ENCODE peak calls at places on chromosomes 11 and 22, in seven cellular contexts. One of them, this sample, is unnamed.

GRCh38 chr11:120867024-120867423 is 156.9 kb upstream of the TBCEL start:
- DNase-seq in brain microvascular endothelial cell: no peak
- DNase-seq in CD8-positive, alpha-beta T cell: no peak
- DNase-seq in HepG2: no peak
- DNase-seq in GM12878: no peak
- DNase-seq in lower lobe of right lung: no peak
- DNase-seq in BE2C: no peak
- DNase-seq in this sample: no peak

GRCh38 chr22:38317995-38318715 is 922 bp upstream of the CSNK1E start:
- DNase-seq in lower lobe of right lung: peak; percentile 75
- DNase-seq in HepG2: peak; percentile 77
- DNase-seq in CD8-positive, alpha-beta T cell: no peak
- DNase-seq in BE2C: peak; percentile 68
- DNase-seq in brain microvascular endothelial cell: peak; percentile 86
- DNase-seq in GM12878: no peak
- DNase-seq in this sample: no peak

GRCh38 chr22:42560781-42561180 is 7.0 kb downstream of the SERHL2 start:
- DNase-seq in BE2C: peak; percentile 40
- DNase-seq in brain microvascular endothelial cell: no peak
- DNase-seq in GM12878: no peak
- DNase-seq in HepG2: peak; percentile 35
- DNase-seq in CD8-positive, alpha-beta T cell: no peak
- DNase-seq in lower lobe of right lung: no peak
- DNase-seq in this sample: no peak

GRCh38 chr22:44091021-44091721 is 67.1 kb downstream of the PARVB start:
- DNase-seq in HepG2: peak; percentile 10
- DNase-seq in BE2C: peak; percentile 29
- DNase-seq in lower lobe of right lung: no peak
- DNase-seq in GM12878: no peak
- DNase-seq in CD8-positive, alpha-beta T cell: no peak
- DNase-seq in brain microvascular endothelial cell: peak; percentile 31
- DNase-seq in this sample: no peak

GRCh38 chr11:95450547-95451123 is 219.6 kb upstream of the SESN3 start:
- DNase-seq in brain microvascular endothelial cell: peak; percentile 85
- DNase-seq in CD8-positive, alpha-beta T cell: no peak
- DNase-seq in BE2C: peak; percentile 26
- DNase-seq in GM12878: no peak
- DNase-seq in HepG2: no peak
- DNase-seq in lower lobe of right lung: no peak
- DNase-seq in this sample: no peak

GRCh38 chr11:57974830-57975229 is 48.9 kb upstream of the OR9Q1 start:
- DNase-seq in GM12878: no peak
- DNase-seq in brain microvascular endothelial cell: no peak
- DNase-seq in lower lobe of right lung: no peak
- DNase-seq in CD8-positive, alpha-beta T cell: no peak
- DNase-seq in HepG2: no peak
- DNase-seq in BE2C: no peak
- DNase-seq in this sample: no peak

GRCh38 chr11:12137938-12138731 is 27.7 kb downstream of the MICAL2 start:
- DNase-seq in lower lobe of right lung: no peak
- DNase-seq in CD8-positive, alpha-beta T cell: no peak
- DNase-seq in HepG2: no peak
- DNase-seq in brain microvascular endothelial cell: peak; percentile 89
- DNase-seq in BE2C: no peak
- DNase-seq in GM12878: no peak
- DNase-seq in this sample: no peak

GRCh38 chr22:43482310-43482625 is 70.5 kb downstream of the MPPED1 start:
- DNase-seq in HepG2: no peak
- DNase-seq in BE2C: no peak
- DNase-seq in lower lobe of right lung: no peak
- DNase-seq in GM12878: no peak
- DNase-seq in brain microvascular endothelial cell: no peak
- DNase-seq in CD8-positive, alpha-beta T cell: no peak
- DNase-seq in this sample: no peak

GRCh38 chr22:20110359-20110985 is 5.4 kb upstream of the RANBP1 start:
- DNase-seq in brain microvascular endothelial cell: no peak
- DNase-seq in lower lobe of right lung: no peak
- DNase-seq in HepG2: no peak
- DNase-seq in BE2C: no peak
- DNase-seq in GM12878: no peak
- DNase-seq in CD8-positive, alpha-beta T cell: no peak
- DNase-seq in this sample: no peak

GRCh38 chr11:92739020-92739419 is 230.4 kb upstream of the MTNR1B start:
- DNase-seq in HepG2: no peak
- DNase-seq in GM12878: no peak
- DNase-seq in CD8-positive, alpha-beta T cell: no peak
- DNase-seq in lower lobe of right lung: no peak
- DNase-seq in brain microvascular endothelial cell: peak; percentile 16
- DNase-seq in BE2C: no peak
- DNase-seq in this sample: no peak

GRCh38 chr11:92738281-92738680 is 231.2 kb upstream of the MTNR1B start:
- DNase-seq in GM12878: no peak
- DNase-seq in lower lobe of right lung: no peak
- DNase-seq in HepG2: no peak
- DNase-seq in CD8-positive, alpha-beta T cell: no peak
- DNase-seq in brain microvascular endothelial cell: no peak
- DNase-seq in BE2C: no peak
- DNase-seq in this sample: no peak

GRCh38 chr11:92740251-92740650 is 229.2 kb upstream of the MTNR1B start:
- DNase-seq in brain microvascular endothelial cell: no peak
- DNase-seq in HepG2: no peak
- DNase-seq in GM12878: no peak
- DNase-seq in BE2C: no peak
- DNase-seq in lower lobe of right lung: no peak
- DNase-seq in CD8-positive, alpha-beta T cell: no peak
- DNase-seq in this sample: no peak

GRCh38 chr11:92735039-92735438 is 234.4 kb upstream of the MTNR1B start:
- DNase-seq in BE2C: no peak
- DNase-seq in brain microvascular endothelial cell: no peak
- DNase-seq in GM12878: no peak
- DNase-seq in HepG2: no peak
- DNase-seq in lower lobe of right lung: no peak
- DNase-seq in CD8-positive, alpha-beta T cell: no peak
- DNase-seq in this sample: no peak
- TF ChIP-seq CTCF in BE2C: peak; percentile 53
- TF ChIP-seq CTCF in brain microvascular endothelial cell: peak; percentile 39
- TF ChIP-seq CTCF in GM12878: peak; percentile 33
- TF ChIP-seq CTCF in HepG2: no peak
- TF ChIP-seq CTCF in lower lobe of right lung: no peak
- TF ChIP-seq CTCF in CD8-positive, alpha-beta T cell: no peak
- TF ChIP-seq CTCF in this sample: peak; percentile 46

DNA sequence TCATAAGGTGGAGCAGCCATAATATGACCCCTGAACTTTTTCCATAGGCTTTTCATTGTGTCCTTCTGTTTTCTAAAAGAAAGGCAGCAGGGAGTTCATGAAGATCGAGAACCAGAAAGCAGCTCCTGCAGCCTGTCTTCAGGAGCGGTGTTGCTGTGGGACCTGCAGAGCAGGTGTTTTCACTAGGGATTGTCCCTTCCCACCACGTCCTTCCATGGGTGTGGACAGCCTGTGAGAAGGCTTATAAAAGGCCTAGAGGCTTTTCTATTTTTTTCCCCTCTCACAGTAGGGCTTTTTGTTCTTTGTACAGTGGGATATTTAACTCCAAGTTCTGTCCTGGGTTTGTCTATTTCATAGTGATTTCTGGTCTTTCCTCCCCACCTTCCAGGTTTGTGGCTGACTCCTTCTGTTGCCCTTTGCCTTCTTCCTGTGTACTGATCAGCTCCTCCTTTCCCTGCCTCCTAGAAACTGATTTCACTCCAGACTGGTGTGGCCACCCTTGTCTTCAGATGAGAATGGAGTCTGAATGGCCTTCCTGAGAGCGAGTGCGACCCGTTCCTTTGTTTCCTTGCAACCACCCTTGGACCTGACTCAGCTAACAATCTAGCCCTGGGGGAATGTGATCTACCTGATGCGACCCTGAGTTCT is 10.1 kb downstream of the MRPL16 start:
- DNase-seq in GM12878: no peak
- DNase-seq in CD8-positive, alpha-beta T cell: no peak
- DNase-seq in BE2C: no peak
- DNase-seq in brain microvascular endothelial cell: no peak
- DNase-seq in lower lobe of right lung: no peak
- DNase-seq in HepG2: no peak
- DNase-seq in this sample: no peak
- TF ChIP-seq CTCF in GM12878: no peak
- TF ChIP-seq CTCF in CD8-positive, alpha-beta T cell: no peak
- TF ChIP-seq CTCF in BE2C: no peak
- TF ChIP-seq CTCF in brain microvascular endothelial cell: no peak
- TF ChIP-seq CTCF in lower lobe of right lung: no peak
- TF ChIP-seq CTCF in HepG2: no peak
- TF ChIP-seq CTCF in this sample: no peak

GRCh38 chr11:60251485-60252207 is 8.7 kb upstream of the MS4A4E start:
- DNase-seq in HepG2: peak; percentile 23
- DNase-seq in BE2C: no peak
- DNase-seq in lower lobe of right lung: no peak
- DNase-seq in GM12878: peak; percentile 59
- DNase-seq in CD8-positive, alpha-beta T cell: no peak
- DNase-seq in brain microvascular endothelial cell: peak; percentile 2
- DNase-seq in this sample: no peak
- TF ChIP-seq CTCF in HepG2: peak; percentile 63
- TF ChIP-seq CTCF in BE2C: no peak
- TF ChIP-seq CTCF in lower lobe of right lung: peak; percentile 45
- TF ChIP-seq CTCF in GM12878: peak; percentile 63
- TF ChIP-seq CTCF in CD8-positive, alpha-beta T cell: peak; percentile 51
- TF ChIP-seq CTCF in brain microvascular endothelial cell: peak; percentile 15
- TF ChIP-seq CTCF in this sample: peak; percentile 62

DNA sequence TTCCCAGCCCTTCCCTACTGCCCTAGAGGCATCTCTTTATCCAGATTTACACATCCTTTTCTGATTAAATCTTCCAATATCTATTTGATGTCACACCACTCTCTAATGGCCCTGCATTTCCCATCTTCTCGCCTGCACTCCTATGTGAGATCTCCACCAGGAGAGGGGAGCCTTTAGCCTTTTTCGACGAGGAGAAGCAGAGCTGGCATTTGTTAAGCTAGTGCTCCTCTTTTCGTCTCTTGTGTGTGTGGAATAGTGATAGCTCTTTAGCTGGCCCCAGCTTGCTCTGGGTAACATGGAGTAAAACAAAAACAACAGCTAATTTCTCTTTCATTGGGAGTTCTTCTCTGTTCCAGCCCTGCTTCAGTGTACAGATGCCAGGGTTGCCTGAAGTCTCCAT is 536.5 kb downstream of the NTM start:
- DNase-seq in BE2C: no peak
- DNase-seq in brain microvascular endothelial cell: no peak
- DNase-seq in HepG2: no peak
- DNase-seq in GM12878: no peak
- DNase-seq in CD8-positive, alpha-beta T cell: no peak
- DNase-seq in lower lobe of right lung: no peak
- DNase-seq in this sample: no peak
- TF ChIP-seq CTCF in BE2C: no peak
- TF ChIP-seq CTCF in brain microvascular endothelial cell: peak; percentile 23
- TF ChIP-seq CTCF in HepG2: no peak
- TF ChIP-seq CTCF in GM12878: no peak
- TF ChIP-seq CTCF in CD8-positive, alpha-beta T cell: no peak
- TF ChIP-seq CTCF in lower lobe of right lung: no peak
- TF ChIP-seq CTCF in this sample: peak; percentile 48

DNA sequence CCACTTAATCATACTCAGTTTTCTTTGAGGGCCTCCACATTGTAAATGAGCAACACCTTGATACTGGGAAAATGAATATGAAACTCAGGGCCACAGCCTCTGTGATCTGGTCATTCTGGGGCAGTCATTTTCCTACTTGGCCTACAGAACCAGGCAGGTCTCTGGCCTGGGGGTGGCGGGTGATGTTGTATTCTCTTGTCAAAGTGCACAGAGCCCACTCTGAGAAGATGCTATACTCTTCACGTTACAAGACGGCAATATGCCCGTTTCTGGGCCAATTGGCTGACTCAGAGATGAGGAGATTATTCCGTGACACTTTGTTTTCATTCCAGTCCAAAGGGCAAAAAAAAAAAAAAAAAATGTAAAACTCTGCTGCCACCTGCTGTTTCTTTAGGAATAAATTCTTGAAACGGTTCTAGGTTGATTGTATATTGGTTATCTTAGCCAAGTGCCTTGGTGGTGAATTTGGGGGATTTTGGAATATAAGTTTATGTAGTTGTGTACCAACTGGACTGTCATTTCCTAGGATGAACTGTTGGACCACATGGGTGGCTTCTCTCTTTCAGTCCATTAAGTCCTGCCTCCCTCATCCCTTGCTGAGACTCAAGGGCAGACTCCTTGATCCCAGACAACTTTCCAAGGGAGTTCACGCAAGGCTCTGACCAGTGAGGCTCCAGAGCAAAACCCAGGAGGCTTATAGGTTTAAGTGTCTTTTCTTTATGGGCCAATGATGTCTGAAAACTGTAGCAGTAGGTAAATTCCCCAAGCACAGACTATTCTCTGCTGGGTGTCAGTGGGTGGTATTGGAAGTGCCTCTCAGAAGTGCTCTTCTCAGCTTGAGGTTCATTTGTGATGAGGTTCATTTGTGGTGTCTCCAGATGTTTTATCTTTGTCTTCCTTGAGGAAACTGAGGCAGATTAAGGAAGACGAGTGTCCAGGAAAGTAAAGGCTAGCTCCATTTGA is 18.2 kb downstream of the ADM start:
- DNase-seq in HepG2: peak; percentile 84
- DNase-seq in CD8-positive, alpha-beta T cell: no peak
- DNase-seq in GM12878: no peak
- DNase-seq in lower lobe of right lung: no peak
- DNase-seq in brain microvascular endothelial cell: peak; percentile 86
- DNase-seq in BE2C: peak; percentile 32
- DNase-seq in this sample: no peak
- TF ChIP-seq CTCF in HepG2: peak; percentile 68
- TF ChIP-seq CTCF in CD8-positive, alpha-beta T cell: peak; percentile 55
- TF ChIP-seq CTCF in GM12878: peak; percentile 19
- TF ChIP-seq CTCF in lower lobe of right lung: peak; percentile 61
- TF ChIP-seq CTCF in brain microvascular endothelial cell: peak; percentile 33
- TF ChIP-seq CTCF in BE2C: peak; percentile 34
- TF ChIP-seq CTCF in this sample: peak; percentile 67

DNA sequence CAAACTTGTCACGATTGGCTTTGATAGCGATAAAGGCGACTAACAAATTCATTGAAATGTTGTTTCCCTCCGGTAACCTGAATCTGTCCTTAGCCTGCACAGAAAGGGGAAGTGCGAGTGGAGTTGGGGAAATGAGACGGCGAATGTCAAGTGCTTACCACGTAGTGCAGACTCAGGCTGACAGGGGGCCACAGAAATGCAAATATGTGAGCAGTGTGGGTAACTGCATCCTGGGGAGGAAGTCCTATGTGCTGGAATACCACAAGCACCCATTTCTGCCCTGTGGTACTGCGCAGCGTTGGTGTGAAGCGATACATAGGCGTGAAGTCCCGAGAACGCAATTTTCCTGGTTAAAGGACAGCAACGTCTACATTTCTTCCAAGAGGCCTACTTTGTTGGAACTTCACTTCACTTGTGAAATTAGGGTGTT is 869 bp upstream of the EIF4ENIF1 start:
- DNase-seq in CD8-positive, alpha-beta T cell: peak; percentile 16
- DNase-seq in GM12878: peak; percentile 97
- DNase-seq in BE2C: peak; percentile 39
- DNase-seq in brain microvascular endothelial cell: peak; percentile 61
- DNase-seq in lower lobe of right lung: peak; percentile 72
- DNase-seq in HepG2: peak; percentile 77
- DNase-seq in this sample: no peak
- TF ChIP-seq CTCF in CD8-positive, alpha-beta T cell: peak; percentile 34
- TF ChIP-seq CTCF in GM12878: no peak
- TF ChIP-seq CTCF in BE2C: no peak
- TF ChIP-seq CTCF in brain microvascular endothelial cell: peak; percentile 47
- TF ChIP-seq CTCF in lower lobe of right lung: no peak
- TF ChIP-seq CTCF in HepG2: peak; percentile 22
- TF ChIP-seq CTCF in this sample: peak; percentile 8